ENCODE peak calls at places on chromosome 16, in four cellular contexts. One of them, this sample, is unnamed.

GRCh38 chr16:69402448-69402847 is 16.6 kb upstream of the TERF2 start:
- DNase-seq in K562: no peak
- DNase-seq in H1: no peak
- DNase-seq in HCT116: no peak
- DNase-seq in this sample: no peak

GRCh38 chr16:54242199-54242598 is 44.4 kb downstream of the IRX3 start:
- DNase-seq in HCT116: peak; percentile 41
- DNase-seq in H1: peak; percentile 7
- DNase-seq in K562: peak; percentile 53
- DNase-seq in this sample: no peak

GRCh38 chr16:11349599-11350276 is 4.5 kb downstream of the RMI2 start:
- DNase-seq in K562: no peak
- DNase-seq in H1: no peak
- DNase-seq in HCT116: no peak
- DNase-seq in this sample: no peak

GRCh38 chr16:88764913-88765349 is 20.1 kb downstream of the PIEZO1 start:
- DNase-seq in K562: no peak
- DNase-seq in H1: no peak
- DNase-seq in HCT116: no peak
- DNase-seq in this sample: peak; percentile 96

GRCh38 chr16:11005611-11005975 is 61.2 kb downstream of the CLEC16A start:
- DNase-seq in HCT116: no peak
- DNase-seq in H1: no peak
- DNase-seq in K562: no peak
- DNase-seq in this sample: no peak

GRCh38 chr16:86664518-86665318 is 86.4 kb downstream of the FOXL1 start:
- DNase-seq in HCT116: peak; percentile 96
- DNase-seq in H1: no peak
- DNase-seq in K562: peak; percentile 51
- DNase-seq in this sample: no peak

GRCh38 chr16:12881771-12882170 is 19.6 kb upstream of the SHISA9 start:
- DNase-seq in K562: no peak
- DNase-seq in H1: no peak
- DNase-seq in HCT116: no peak
- DNase-seq in this sample: no peak

GRCh38 chr16:68825427-68825826 is 17.9 kb upstream of the TANGO6 start:
- DNase-seq in HCT116: no peak
- DNase-seq in K562: no peak
- DNase-seq in H1: no peak
- DNase-seq in this sample: peak; percentile 26

GRCh38 chr16:50531901-50532300 is 16.3 kb upstream of the NKD1 start:
- DNase-seq in K562: no peak
- DNase-seq in HCT116: no peak
- DNase-seq in H1: no peak
- DNase-seq in this sample: no peak

DNA sequence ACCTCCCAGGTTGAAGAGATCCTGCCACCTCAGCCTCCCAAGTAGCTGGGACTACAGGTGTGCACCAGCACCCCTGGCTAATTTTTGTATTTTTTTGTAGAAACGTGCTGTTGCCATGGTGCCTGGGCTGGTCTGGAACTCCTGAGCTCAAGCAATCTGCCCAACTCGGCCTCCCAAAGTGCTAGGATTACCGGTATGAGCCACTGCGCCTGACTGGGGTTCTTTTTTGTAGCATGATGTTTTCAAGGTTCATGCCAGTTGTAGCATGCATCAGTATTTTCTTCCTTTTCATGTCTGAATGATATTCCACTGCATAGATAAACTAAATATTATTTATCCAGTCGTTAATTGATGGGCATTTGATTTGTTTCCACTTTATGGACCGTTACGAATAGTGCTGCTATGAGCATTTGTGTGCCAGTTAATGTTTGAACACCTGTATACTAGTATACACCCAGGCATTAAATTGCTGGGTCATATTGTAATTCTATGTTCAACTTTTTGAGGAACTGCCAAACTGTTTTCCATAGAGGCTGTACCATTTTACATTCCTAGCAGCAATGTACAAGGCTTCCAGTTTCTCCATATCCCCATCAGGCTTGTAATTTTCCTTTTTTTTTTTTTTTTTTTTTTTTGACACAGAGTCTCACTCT is 24.8 kb upstream of the CEP20 start:
- DNase-seq in HCT116: no peak
- DNase-seq in K562: no peak
- DNase-seq in H1: no peak
- DNase-seq in this sample: no peak
- TF ChIP-seq JUND in HCT116: no peak
- TF ChIP-seq JUND in K562: no peak
- TF ChIP-seq JUND in H1: no peak
- TF ChIP-seq JUND in this sample: no peak

DNA sequence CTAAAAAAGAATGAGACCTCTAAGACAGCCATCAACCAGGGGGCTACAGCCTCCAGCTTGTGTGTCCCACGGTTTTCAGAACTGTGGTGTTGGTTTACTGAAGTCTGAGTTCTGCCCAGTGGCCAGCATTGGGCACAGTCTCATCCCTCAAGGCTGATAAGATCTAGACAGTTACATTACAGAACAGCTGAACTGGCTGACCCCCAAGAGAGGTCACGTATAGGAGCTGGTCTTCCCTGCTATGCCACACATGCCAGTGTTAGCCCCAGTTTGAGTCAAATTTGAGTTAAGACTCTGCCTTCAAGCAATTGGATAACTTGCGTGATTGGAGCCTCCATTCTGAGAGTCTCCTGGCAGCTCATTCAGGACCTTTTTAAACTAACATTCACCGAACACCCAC is 14.8 kb upstream of the NUP93 start:
- DNase-seq in K562: no peak
- DNase-seq in H1: no peak
- DNase-seq in HCT116: no peak
- DNase-seq in this sample: no peak
- TF ChIP-seq JUND in K562: no peak
- TF ChIP-seq JUND in H1: no peak
- TF ChIP-seq JUND in HCT116: no peak
- TF ChIP-seq JUND in this sample: no peak

GRCh38 chr16:2146739-2147138 is 1.7 kb upstream of the RAB26 start:
- DNase-seq in HCT116: no peak
- DNase-seq in H1: no peak
- DNase-seq in K562: no peak
- DNase-seq in this sample: no peak

GRCh38 chr16:2145843-2146242 is 2.6 kb upstream of the RAB26 start:
- DNase-seq in K562: no peak
- DNase-seq in H1: no peak
- DNase-seq in HCT116: no peak
- DNase-seq in this sample: no peak

GRCh38 chr16:2142942-2143868 is 5.2 kb upstream of the RAB26 start:
- DNase-seq in HCT116: no peak
- DNase-seq in H1: no peak
- DNase-seq in K562: peak; percentile 43
- DNase-seq in this sample: no peak

GRCh38 chr16:2147378-2147777 is 1.0 kb upstream of the RAB26 start:
- DNase-seq in HCT116: no peak
- DNase-seq in K562: no peak
- DNase-seq in H1: no peak
- DNase-seq in this sample: no peak

DNA sequence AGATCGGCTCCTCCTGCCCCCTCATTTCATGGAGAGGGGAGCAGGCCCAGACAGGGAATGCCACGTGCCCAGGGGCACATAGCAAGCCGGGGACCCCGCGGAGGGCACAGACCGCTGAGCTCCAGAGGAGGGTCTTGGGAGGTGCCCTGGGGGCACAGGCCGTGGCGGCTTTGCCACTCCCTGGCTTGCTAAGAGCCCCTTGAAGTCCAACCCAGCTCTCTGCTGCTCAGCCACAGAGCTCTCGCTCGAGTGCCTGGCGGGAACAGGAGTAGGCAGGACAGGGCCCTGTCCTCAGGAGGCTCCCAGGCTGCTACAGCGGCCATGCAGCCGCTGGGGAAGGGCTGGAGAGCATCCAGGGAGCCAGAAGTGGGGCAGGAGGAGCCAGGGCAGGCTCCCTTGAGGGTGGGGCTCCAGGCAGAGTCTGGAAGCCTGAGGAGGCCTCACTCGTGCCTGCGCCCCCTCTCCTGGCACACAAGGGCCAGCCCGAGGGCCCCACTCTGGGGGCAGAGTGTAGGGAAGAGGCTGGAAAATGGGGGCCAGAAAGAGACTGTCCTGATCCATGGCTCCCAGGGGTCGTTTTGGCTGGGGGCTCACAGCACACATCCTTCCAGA is 4.4 kb upstream of the RAB26 start:
- DNase-seq in K562: no peak
- DNase-seq in H1: no peak
- DNase-seq in HCT116: no peak
- DNase-seq in this sample: no peak
- TF ChIP-seq JUND in K562: no peak
- TF ChIP-seq JUND in H1: no peak
- TF ChIP-seq JUND in HCT116: no peak
- TF ChIP-seq JUND in this sample: no peak

GRCh38 chr16:19666451-19666850 is 51.6 kb downstream of the KNOP1 start:
- DNase-seq in K562: no peak
- DNase-seq in H1: no peak
- DNase-seq in HCT116: no peak
- DNase-seq in this sample: no peak
- TF ChIP-seq JUND in K562: no peak
- TF ChIP-seq JUND in H1: no peak
- TF ChIP-seq JUND in HCT116: no peak
- TF ChIP-seq JUND in this sample: no peak

GRCh38 chr16:149024-149675 is 3.3 kb upstream of the HBZ start:
- DNase-seq in K562: no peak
- DNase-seq in HCT116: no peak
- DNase-seq in H1: no peak
- DNase-seq in this sample: no peak

GRCh38 chr16:155031-155398 is 2.6 kb downstream of the HBZ start:
- DNase-seq in K562: no peak
- DNase-seq in HCT116: no peak
- DNase-seq in H1: no peak
- DNase-seq in this sample: no peak

GRCh38 chr16:152141-153128 is at the start of gene HBZ:
- DNase-seq in HCT116: no peak
- DNase-seq in H1: no peak
- DNase-seq in K562: peak; percentile 71
- DNase-seq in this sample: no peak

GRCh38 chr16:159136-159849 is 6.5 kb upstream of the HBM start:
- DNase-seq in HCT116: no peak
- DNase-seq in K562: peak; percentile 17
- DNase-seq in H1: no peak
- DNase-seq in this sample: no peak

GRCh38 chr16:154223-155030 is 2.0 kb downstream of the HBZ start:
- DNase-seq in K562: peak; percentile 64
- DNase-seq in HCT116: no peak
- DNase-seq in H1: no peak
- DNase-seq in this sample: peak; percentile 68
- TF ChIP-seq JUND in K562: no peak
- TF ChIP-seq JUND in HCT116: no peak
- TF ChIP-seq JUND in H1: no peak
- TF ChIP-seq JUND in this sample: no peak

GRCh38 chr16:56606688-56607618 is 1.4 kb upstream of the MT2A start:
- DNase-seq in HCT116: peak; percentile 75
- DNase-seq in K562: no peak
- DNase-seq in H1: no peak
- DNase-seq in this sample: peak; percentile 87
- TF ChIP-seq JUND in HCT116: no peak
- TF ChIP-seq JUND in K562: no peak
- TF ChIP-seq JUND in H1: no peak
- TF ChIP-seq JUND in this sample: no peak

GRCh38 chr16:3127745-3128144 is 7.1 kb upstream of the ZNF213 start:
- DNase-seq in K562: no peak
- DNase-seq in H1: peak; percentile 68
- DNase-seq in HCT116: no peak
- DNase-seq in this sample: no peak
- TF ChIP-seq JUND in K562: no peak
- TF ChIP-seq JUND in H1: no peak
- TF ChIP-seq JUND in HCT116: no peak
- TF ChIP-seq JUND in this sample: no peak

GRCh38 chr16:84117482-84117843 is 721 bp upstream of the MBTPS1 start:
- DNase-seq in HCT116: no peak
- DNase-seq in H1: no peak
- DNase-seq in K562: peak; percentile 43
- DNase-seq in this sample: no peak
- TF ChIP-seq JUND in HCT116: no peak
- TF ChIP-seq JUND in H1: no peak
- TF ChIP-seq JUND in K562: no peak
- TF ChIP-seq JUND in this sample: no peak

This sample was measured in T47D.